ENCODE peak calls at places on chromosomes 2 and 18, in ten cellular contexts. One of them, this sample, is unnamed.

GRCh38 chr2:112183327-112184025 is 45.3 kb downstream of the FBLN7 start:
- DNase-seq in germinal center: no peak
- DNase-seq in cardiac muscle cell: no peak
- DNase-seq in stimulated activated CD8-positive, alpha-beta memory T cell treated with anti-CD3 and anti-CD28 coated beads, Interleukin-7, amount 100 ng/mL, for 24 hours: no peak
- DNase-seq in HAP-1: no peak
- DNase-seq in tibial artery: no peak
- DNase-seq in neural crest cell: no peak
- DNase-seq in NAMALWA: no peak
- DNase-seq in COR-L47: no peak
- DNase-seq in GM20000: no peak
- DNase-seq in this sample: no peak

GRCh38 chr2:235930701-235931100 is 237.5 kb downstream of the GBX2 start:
- DNase-seq in NAMALWA: no peak
- DNase-seq in HAP-1: no peak
- DNase-seq in cardiac muscle cell: no peak
- DNase-seq in neural crest cell: no peak
- DNase-seq in GM20000: no peak
- DNase-seq in germinal center: no peak
- DNase-seq in tibial artery: peak; percentile 50
- DNase-seq in stimulated activated CD8-positive, alpha-beta memory T cell treated with anti-CD3 and anti-CD28 coated beads, Interleukin-7, amount 100 ng/mL, for 24 hours: no peak
- DNase-seq in COR-L47: no peak
- DNase-seq in this sample: no peak

GRCh38 chr2:74146929-74147728 is 583 bp downstream of the BOLA3 start:
- DNase-seq in tibial artery: no peak
- DNase-seq in neural crest cell: no peak
- DNase-seq in COR-L47: no peak
- DNase-seq in cardiac muscle cell: no peak
- DNase-seq in HAP-1: no peak
- DNase-seq in stimulated activated CD8-positive, alpha-beta memory T cell treated with anti-CD3 and anti-CD28 coated beads, Interleukin-7, amount 100 ng/mL, for 24 hours: no peak
- DNase-seq in GM20000: peak; percentile 30
- DNase-seq in germinal center: no peak
- DNase-seq in NAMALWA: peak; percentile 71
- DNase-seq in this sample: no peak

GRCh38 chr18:50880108-50880465 is 1.2 kb downstream of the ME2 start:
- DNase-seq in cardiac muscle cell: no peak
- DNase-seq in HAP-1: no peak
- DNase-seq in GM20000: peak; percentile 20
- DNase-seq in stimulated activated CD8-positive, alpha-beta memory T cell treated with anti-CD3 and anti-CD28 coated beads, Interleukin-7, amount 100 ng/mL, for 24 hours: no peak
- DNase-seq in neural crest cell: no peak
- DNase-seq in tibial artery: no peak
- DNase-seq in NAMALWA: no peak
- DNase-seq in germinal center: peak; percentile 5
- DNase-seq in COR-L47: no peak
- DNase-seq in this sample: no peak

GRCh38 chr2:232492236-232492848 is 4.7 kb upstream of the ECEL1 start:
- DNase-seq in NAMALWA: no peak
- DNase-seq in HAP-1: no peak
- DNase-seq in GM20000: no peak
- DNase-seq in neural crest cell: no peak
- DNase-seq in tibial artery: no peak
- DNase-seq in stimulated activated CD8-positive, alpha-beta memory T cell treated with anti-CD3 and anti-CD28 coated beads, Interleukin-7, amount 100 ng/mL, for 24 hours: no peak
- DNase-seq in germinal center: no peak
- DNase-seq in COR-L47: no peak
- DNase-seq in cardiac muscle cell: no peak
- DNase-seq in this sample: no peak

GRCh38 chr2:20186078-20186854 is 38.7 kb downstream of the SDC1 start:
- DNase-seq in neural crest cell: no peak
- DNase-seq in tibial artery: no peak
- DNase-seq in stimulated activated CD8-positive, alpha-beta memory T cell treated with anti-CD3 and anti-CD28 coated beads, Interleukin-7, amount 100 ng/mL, for 24 hours: no peak
- DNase-seq in GM20000: peak; percentile 56
- DNase-seq in COR-L47: no peak
- DNase-seq in NAMALWA: no peak
- DNase-seq in cardiac muscle cell: peak; percentile 36
- DNase-seq in germinal center: no peak
- DNase-seq in HAP-1: no peak
- DNase-seq in this sample: no peak

GRCh38 chr2:226611944-226612318 is 187.7 kb downstream of the IRS1 start:
- DNase-seq in GM20000: no peak
- DNase-seq in COR-L47: no peak
- DNase-seq in stimulated activated CD8-positive, alpha-beta memory T cell treated with anti-CD3 and anti-CD28 coated beads, Interleukin-7, amount 100 ng/mL, for 24 hours: no peak
- DNase-seq in HAP-1: no peak
- DNase-seq in cardiac muscle cell: no peak
- DNase-seq in neural crest cell: no peak
- DNase-seq in germinal center: no peak
- DNase-seq in NAMALWA: no peak
- DNase-seq in tibial artery: no peak
- DNase-seq in this sample: no peak

GRCh38 chr2:3780477-3781402 is 77.4 kb downstream of the DCDC2C start:
- DNase-seq in COR-L47: peak; percentile 64
- DNase-seq in cardiac muscle cell: peak; percentile 81
- DNase-seq in neural crest cell: peak; percentile 55
- DNase-seq in tibial artery: no peak
- DNase-seq in stimulated activated CD8-positive, alpha-beta memory T cell treated with anti-CD3 and anti-CD28 coated beads, Interleukin-7, amount 100 ng/mL, for 24 hours: no peak
- DNase-seq in HAP-1: peak; percentile 75
- DNase-seq in NAMALWA: peak; percentile 79
- DNase-seq in GM20000: peak; percentile 90
- DNase-seq in germinal center: peak; percentile 66
- DNase-seq in this sample: no peak

GRCh38 chr2:184698476-184698875 is 100.1 kb downstream of the ZNF804A start:
- DNase-seq in cardiac muscle cell: no peak
- DNase-seq in COR-L47: no peak
- DNase-seq in GM20000: no peak
- DNase-seq in tibial artery: no peak
- DNase-seq in HAP-1: no peak
- DNase-seq in neural crest cell: no peak
- DNase-seq in stimulated activated CD8-positive, alpha-beta memory T cell treated with anti-CD3 and anti-CD28 coated beads, Interleukin-7, amount 100 ng/mL, for 24 hours: no peak
- DNase-seq in germinal center: no peak
- DNase-seq in NAMALWA: no peak
- DNase-seq in this sample: no peak

GRCh38 chr2:128427356-128427755 is 108.7 kb upstream of the HS6ST1 start:
- DNase-seq in GM20000: no peak
- DNase-seq in stimulated activated CD8-positive, alpha-beta memory T cell treated with anti-CD3 and anti-CD28 coated beads, Interleukin-7, amount 100 ng/mL, for 24 hours: no peak
- DNase-seq in COR-L47: no peak
- DNase-seq in NAMALWA: no peak
- DNase-seq in tibial artery: peak; percentile 25
- DNase-seq in HAP-1: no peak
- DNase-seq in neural crest cell: no peak
- DNase-seq in germinal center: no peak
- DNase-seq in cardiac muscle cell: no peak
- DNase-seq in this sample: no peak

GRCh38 chr2:38580237-38580636 is 22.5 kb downstream of the HNRNPLL start:
- DNase-seq in cardiac muscle cell: no peak
- DNase-seq in GM20000: no peak
- DNase-seq in COR-L47: no peak
- DNase-seq in stimulated activated CD8-positive, alpha-beta memory T cell treated with anti-CD3 and anti-CD28 coated beads, Interleukin-7, amount 100 ng/mL, for 24 hours: no peak
- DNase-seq in tibial artery: no peak
- DNase-seq in neural crest cell: no peak
- DNase-seq in NAMALWA: no peak
- DNase-seq in germinal center: no peak
- DNase-seq in HAP-1: no peak
- DNase-seq in this sample: no peak

GRCh38 chr2:38856165-38856564 is 19.6 kb downstream of the DHX57 start:
- DNase-seq in COR-L47: no peak
- DNase-seq in HAP-1: no peak
- DNase-seq in tibial artery: no peak
- DNase-seq in GM20000: no peak
- DNase-seq in neural crest cell: no peak
- DNase-seq in cardiac muscle cell: no peak
- DNase-seq in germinal center: no peak
- DNase-seq in stimulated activated CD8-positive, alpha-beta memory T cell treated with anti-CD3 and anti-CD28 coated beads, Interleukin-7, amount 100 ng/mL, for 24 hours: no peak
- DNase-seq in NAMALWA: no peak
- DNase-seq in this sample: peak; percentile 2

GRCh38 chr2:237673130-237673921 is 45.9 kb downstream of the LRRFIP1 start:
- DNase-seq in GM20000: peak; percentile 52
- DNase-seq in COR-L47: peak; percentile 73
- DNase-seq in neural crest cell: no peak
- DNase-seq in germinal center: peak; percentile 74
- DNase-seq in NAMALWA: peak; percentile 84
- DNase-seq in HAP-1: peak; percentile 84
- DNase-seq in tibial artery: peak; percentile 81
- DNase-seq in stimulated activated CD8-positive, alpha-beta memory T cell treated with anti-CD3 and anti-CD28 coated beads, Interleukin-7, amount 100 ng/mL, for 24 hours: peak; percentile 68
- DNase-seq in cardiac muscle cell: peak; percentile 51
- DNase-seq in this sample: no peak

GRCh38 chr2:109081374-109081773 is 47.6 kb upstream of the SH3RF3 start:
- DNase-seq in NAMALWA: no peak
- DNase-seq in HAP-1: no peak
- DNase-seq in COR-L47: no peak
- DNase-seq in neural crest cell: no peak
- DNase-seq in stimulated activated CD8-positive, alpha-beta memory T cell treated with anti-CD3 and anti-CD28 coated beads, Interleukin-7, amount 100 ng/mL, for 24 hours: no peak
- DNase-seq in germinal center: no peak
- DNase-seq in cardiac muscle cell: no peak
- DNase-seq in GM20000: no peak
- DNase-seq in tibial artery: no peak
- DNase-seq in this sample: no peak

GRCh38 chr18:59885579-59886163 is 14.1 kb upstream of the PMAIP1 start:
- DNase-seq in tibial artery: no peak
- DNase-seq in COR-L47: no peak
- DNase-seq in HAP-1: no peak
- DNase-seq in cardiac muscle cell: no peak
- DNase-seq in germinal center: peak; percentile 52
- DNase-seq in GM20000: peak; percentile 58
- DNase-seq in stimulated activated CD8-positive, alpha-beta memory T cell treated with anti-CD3 and anti-CD28 coated beads, Interleukin-7, amount 100 ng/mL, for 24 hours: no peak
- DNase-seq in NAMALWA: peak; percentile 79
- DNase-seq in neural crest cell: no peak
- DNase-seq in this sample: no peak

GRCh38 chr2:221649045-221649444 is 76.9 kb upstream of the EPHA4 start:
- DNase-seq in NAMALWA: no peak
- DNase-seq in stimulated activated CD8-positive, alpha-beta memory T cell treated with anti-CD3 and anti-CD28 coated beads, Interleukin-7, amount 100 ng/mL, for 24 hours: no peak
- DNase-seq in COR-L47: peak; percentile 52
- DNase-seq in HAP-1: peak; percentile 61
- DNase-seq in germinal center: no peak
- DNase-seq in neural crest cell: no peak
- DNase-seq in GM20000: no peak
- DNase-seq in cardiac muscle cell: peak; percentile 48
- DNase-seq in tibial artery: peak; percentile 87
- DNase-seq in this sample: no peak

GRCh38 chr2:100104718-100105677 is 37.4 kb downstream of the AFF3 start:
- DNase-seq in neural crest cell: peak; percentile 43
- DNase-seq in COR-L47: peak; percentile 25
- DNase-seq in tibial artery: no peak
- DNase-seq in stimulated activated CD8-positive, alpha-beta memory T cell treated with anti-CD3 and anti-CD28 coated beads, Interleukin-7, amount 100 ng/mL, for 24 hours: no peak
- DNase-seq in HAP-1: peak; percentile 56
- DNase-seq in GM20000: peak; percentile 50
- DNase-seq in NAMALWA: no peak
- DNase-seq in cardiac muscle cell: peak; percentile 78
- DNase-seq in germinal center: peak; percentile 61
- DNase-seq in this sample: no peak

GRCh38 chr2:240839152-240840143 is 19.4 kb upstream of the KIF1A start:
- DNase-seq in tibial artery: no peak
- DNase-seq in NAMALWA: no peak
- DNase-seq in germinal center: no peak
- DNase-seq in GM20000: no peak
- DNase-seq in COR-L47: no peak
- DNase-seq in cardiac muscle cell: no peak
- DNase-seq in HAP-1: no peak
- DNase-seq in stimulated activated CD8-positive, alpha-beta memory T cell treated with anti-CD3 and anti-CD28 coated beads, Interleukin-7, amount 100 ng/mL, for 24 hours: no peak
- DNase-seq in neural crest cell: no peak
- DNase-seq in this sample: no peak

GRCh38 chr2:72892506-72893173 is 5.4 kb downstream of the SPR start:
- DNase-seq in GM20000: peak; percentile 83
- DNase-seq in germinal center: peak; percentile 65
- DNase-seq in cardiac muscle cell: peak; percentile 83
- DNase-seq in HAP-1: peak; percentile 58
- DNase-seq in neural crest cell: peak; percentile 56
- DNase-seq in tibial artery: peak; percentile 78
- DNase-seq in stimulated activated CD8-positive, alpha-beta memory T cell treated with anti-CD3 and anti-CD28 coated beads, Interleukin-7, amount 100 ng/mL, for 24 hours: no peak
- DNase-seq in NAMALWA: peak; percentile 76
- DNase-seq in COR-L47: peak; percentile 60
- DNase-seq in this sample: peak; percentile 48

GRCh38 chr18:57923606-57924005 is 120.4 kb upstream of the NEDD4L start:
- DNase-seq in germinal center: no peak
- DNase-seq in neural crest cell: no peak
- DNase-seq in cardiac muscle cell: no peak
- DNase-seq in COR-L47: no peak
- DNase-seq in tibial artery: no peak
- DNase-seq in stimulated activated CD8-positive, alpha-beta memory T cell treated with anti-CD3 and anti-CD28 coated beads, Interleukin-7, amount 100 ng/mL, for 24 hours: no peak
- DNase-seq in HAP-1: no peak
- DNase-seq in NAMALWA: no peak
- DNase-seq in GM20000: no peak
- DNase-seq in this sample: no peak

GRCh38 chr2:3427272-3427671 is 47.8 kb downstream of the TRAPPC12 start:
- DNase-seq in neural crest cell: no peak
- DNase-seq in stimulated activated CD8-positive, alpha-beta memory T cell treated with anti-CD3 and anti-CD28 coated beads, Interleukin-7, amount 100 ng/mL, for 24 hours: no peak
- DNase-seq in tibial artery: no peak
- DNase-seq in HAP-1: no peak
- DNase-seq in GM20000: no peak
- DNase-seq in COR-L47: no peak
- DNase-seq in NAMALWA: no peak
- DNase-seq in cardiac muscle cell: no peak
- DNase-seq in germinal center: no peak
- DNase-seq in this sample: no peak

GRCh38 chr2:128444816-128445532 is 126.3 kb upstream of the HS6ST1 start:
- DNase-seq in cardiac muscle cell: no peak
- DNase-seq in germinal center: no peak
- DNase-seq in COR-L47: no peak
- DNase-seq in tibial artery: peak; percentile 31
- DNase-seq in NAMALWA: no peak
- DNase-seq in GM20000: no peak
- DNase-seq in neural crest cell: no peak
- DNase-seq in HAP-1: peak; percentile 1
- DNase-seq in stimulated activated CD8-positive, alpha-beta memory T cell treated with anti-CD3 and anti-CD28 coated beads, Interleukin-7, amount 100 ng/mL, for 24 hours: no peak
- DNase-seq in this sample: no peak

GRCh38 chr18:11245889-11246288 is 96.5 kb upstream of the PIEZO2 start:
- DNase-seq in germinal center: no peak
- DNase-seq in stimulated activated CD8-positive, alpha-beta memory T cell treated with anti-CD3 and anti-CD28 coated beads, Interleukin-7, amount 100 ng/mL, for 24 hours: no peak
- DNase-seq in cardiac muscle cell: no peak
- DNase-seq in NAMALWA: no peak
- DNase-seq in HAP-1: no peak
- DNase-seq in COR-L47: no peak
- DNase-seq in GM20000: no peak
- DNase-seq in neural crest cell: no peak
- DNase-seq in tibial artery: no peak
- DNase-seq in this sample: no peak

GRCh38 chr2:177902395-177903160 is 170.0 kb downstream of the PDE11A start:
- DNase-seq in tibial artery: no peak
- DNase-seq in NAMALWA: no peak
- DNase-seq in GM20000: no peak
- DNase-seq in neural crest cell: no peak
- DNase-seq in stimulated activated CD8-positive, alpha-beta memory T cell treated with anti-CD3 and anti-CD28 coated beads, Interleukin-7, amount 100 ng/mL, for 24 hours: no peak
- DNase-seq in germinal center: no peak
- DNase-seq in cardiac muscle cell: no peak
- DNase-seq in HAP-1: no peak
- DNase-seq in COR-L47: no peak
- DNase-seq in this sample: no peak

GRCh38 chr18:3261393-3262233 is at the start of gene MYL12B:
- DNase-seq in germinal center: peak; percentile 72
- DNase-seq in COR-L47: peak; percentile 76
- DNase-seq in cardiac muscle cell: peak; percentile 91
- DNase-seq in tibial artery: peak; percentile 88
- DNase-seq in stimulated activated CD8-positive, alpha-beta memory T cell treated with anti-CD3 and anti-CD28 coated beads, Interleukin-7, amount 100 ng/mL, for 24 hours: peak; percentile 48
- DNase-seq in HAP-1: peak; percentile 84
- DNase-seq in neural crest cell: peak; percentile 66
- DNase-seq in GM20000: peak; percentile 91
- DNase-seq in NAMALWA: peak; percentile 84
- DNase-seq in this sample: no peak

GRCh38 chr2:86065512-86065911 is 40.2 kb downstream of the POLR1A start:
- DNase-seq in germinal center: no peak
- DNase-seq in NAMALWA: no peak
- DNase-seq in stimulated activated CD8-positive, alpha-beta memory T cell treated with anti-CD3 and anti-CD28 coated beads, Interleukin-7, amount 100 ng/mL, for 24 hours: no peak
- DNase-seq in GM20000: no peak
- DNase-seq in HAP-1: no peak
- DNase-seq in cardiac muscle cell: no peak
- DNase-seq in tibial artery: no peak
- DNase-seq in neural crest cell: no peak
- DNase-seq in COR-L47: no peak
- DNase-seq in this sample: no peak

GRCh38 chr2:190863946-190864345 is 16.7 kb upstream of the GLS start:
- DNase-seq in stimulated activated CD8-positive, alpha-beta memory T cell treated with anti-CD3 and anti-CD28 coated beads, Interleukin-7, amount 100 ng/mL, for 24 hours: no peak
- DNase-seq in cardiac muscle cell: peak; percentile 27
- DNase-seq in GM20000: no peak
- DNase-seq in neural crest cell: no peak
- DNase-seq in tibial artery: no peak
- DNase-seq in NAMALWA: no peak
- DNase-seq in HAP-1: no peak
- DNase-seq in COR-L47: peak; percentile 76
- DNase-seq in germinal center: no peak
- DNase-seq in this sample: no peak

GRCh38 chr2:39757156-39757555 is 21.9 kb downstream of the THUMPD2 start:
- DNase-seq in HAP-1: no peak
- DNase-seq in neural crest cell: no peak
- DNase-seq in tibial artery: no peak
- DNase-seq in NAMALWA: no peak
- DNase-seq in GM20000: no peak
- DNase-seq in cardiac muscle cell: no peak
- DNase-seq in germinal center: no peak
- DNase-seq in COR-L47: no peak
- DNase-seq in stimulated activated CD8-positive, alpha-beta memory T cell treated with anti-CD3 and anti-CD28 coated beads, Interleukin-7, amount 100 ng/mL, for 24 hours: no peak
- DNase-seq in this sample: no peak

This sample was measured in AG04450.